ENCODE peak calls at places on chromosomes 11 and 22, in four cellular contexts. One of them, this sample, is unnamed.

GRCh38 chr22:42887523-42888507 is 30.7 kb upstream of the ARFGAP3 start:
- DNase-seq in iris pigment epithelial cell: no peak
- DNase-seq in A549: no peak
- DNase-seq in activated gamma-delta T cell treated with anti-CD3 and anti-CD28 coated beads, Interleukin-2, amount 50 U/mL, for 16 hours: no peak
- DNase-seq in this sample: no peak

GRCh38 chr22:25350551-25350971 is 131.1 kb downstream of the CRYBB2 start:
- DNase-seq in iris pigment epithelial cell: no peak
- DNase-seq in A549: no peak
- DNase-seq in activated gamma-delta T cell treated with anti-CD3 and anti-CD28 coated beads, Interleukin-2, amount 50 U/mL, for 16 hours: no peak
- DNase-seq in this sample: no peak

GRCh38 chr11:44380009-44380313 is 70.0 kb upstream of the ALX4 start:
- DNase-seq in activated gamma-delta T cell treated with anti-CD3 and anti-CD28 coated beads, Interleukin-2, amount 50 U/mL, for 16 hours: no peak
- DNase-seq in iris pigment epithelial cell: no peak
- DNase-seq in A549: no peak
- DNase-seq in this sample: no peak

GRCh38 chr22:25795437-25795836 is 53.4 kb downstream of the MYO18B start:
- DNase-seq in A549: no peak
- DNase-seq in iris pigment epithelial cell: no peak
- DNase-seq in activated gamma-delta T cell treated with anti-CD3 and anti-CD28 coated beads, Interleukin-2, amount 50 U/mL, for 16 hours: no peak
- DNase-seq in this sample: no peak

GRCh38 chr11:68610452-68611116 is 73.8 kb upstream of the GAL start:
- DNase-seq in activated gamma-delta T cell treated with anti-CD3 and anti-CD28 coated beads, Interleukin-2, amount 50 U/mL, for 16 hours: no peak
- DNase-seq in A549: peak; percentile 14
- DNase-seq in iris pigment epithelial cell: peak; percentile 17
- DNase-seq in this sample: no peak

GRCh38 chr11:75208444-75208843 is 32.1 kb upstream of the TPBGL start:
- DNase-seq in iris pigment epithelial cell: no peak
- DNase-seq in activated gamma-delta T cell treated with anti-CD3 and anti-CD28 coated beads, Interleukin-2, amount 50 U/mL, for 16 hours: no peak
- DNase-seq in A549: no peak
- DNase-seq in this sample: no peak

GRCh38 chr11:125745979-125746378 is at the start of gene PATE1:
- DNase-seq in A549: no peak
- DNase-seq in iris pigment epithelial cell: no peak
- DNase-seq in activated gamma-delta T cell treated with anti-CD3 and anti-CD28 coated beads, Interleukin-2, amount 50 U/mL, for 16 hours: no peak
- DNase-seq in this sample: no peak

GRCh38 chr11:34629711-34630110 is 8.8 kb downstream of the EHF start:
- DNase-seq in activated gamma-delta T cell treated with anti-CD3 and anti-CD28 coated beads, Interleukin-2, amount 50 U/mL, for 16 hours: no peak
- DNase-seq in A549: no peak
- DNase-seq in iris pigment epithelial cell: no peak
- DNase-seq in this sample: no peak

GRCh38 chr22:37302617-37303555 is 20.6 kb downstream of the CYTH4 start:
- DNase-seq in iris pigment epithelial cell: no peak
- DNase-seq in activated gamma-delta T cell treated with anti-CD3 and anti-CD28 coated beads, Interleukin-2, amount 50 U/mL, for 16 hours: no peak
- DNase-seq in A549: no peak
- DNase-seq in this sample: no peak

GRCh38 chr22:50260801-50261614 is 475 bp downstream of the MAPK12 start:
- DNase-seq in iris pigment epithelial cell: peak; percentile 86
- DNase-seq in A549: peak; percentile 72
- DNase-seq in activated gamma-delta T cell treated with anti-CD3 and anti-CD28 coated beads, Interleukin-2, amount 50 U/mL, for 16 hours: no peak
- DNase-seq in this sample: no peak

GRCh38 chr22:39910875-39911601 is 10.2 kb downstream of the GRAP2 start:
- DNase-seq in activated gamma-delta T cell treated with anti-CD3 and anti-CD28 coated beads, Interleukin-2, amount 50 U/mL, for 16 hours: no peak
- DNase-seq in A549: no peak
- DNase-seq in iris pigment epithelial cell: no peak
- DNase-seq in this sample: no peak

GRCh38 chr11:64123679-64124078 is 42.2 kb downstream of the MACROD1 start:
- DNase-seq in A549: no peak
- DNase-seq in activated gamma-delta T cell treated with anti-CD3 and anti-CD28 coated beads, Interleukin-2, amount 50 U/mL, for 16 hours: no peak
- DNase-seq in iris pigment epithelial cell: no peak
- DNase-seq in this sample: no peak

GRCh38 chr22:22818861-22819855 is 68.5 kb upstream of the IGLL5 start:
- DNase-seq in activated gamma-delta T cell treated with anti-CD3 and anti-CD28 coated beads, Interleukin-2, amount 50 U/mL, for 16 hours: no peak
- DNase-seq in A549: no peak
- DNase-seq in iris pigment epithelial cell: no peak
- DNase-seq in this sample: no peak

GRCh38 chr22:19385221-19385906 is 46.2 kb downstream of the HIRA start:
- DNase-seq in A549: no peak
- DNase-seq in iris pigment epithelial cell: no peak
- DNase-seq in activated gamma-delta T cell treated with anti-CD3 and anti-CD28 coated beads, Interleukin-2, amount 50 U/mL, for 16 hours: no peak
- DNase-seq in this sample: no peak

GRCh38 chr11:83724704-83725114 is 438.5 kb upstream of the CCDC90B start:
- DNase-seq in A549: peak; percentile 4
- DNase-seq in activated gamma-delta T cell treated with anti-CD3 and anti-CD28 coated beads, Interleukin-2, amount 50 U/mL, for 16 hours: no peak
- DNase-seq in iris pigment epithelial cell: no peak
- DNase-seq in this sample: no peak

GRCh38 chr11:1039481-1040427 is 3.2 kb upstream of the MUC6 start:
- DNase-seq in A549: no peak
- DNase-seq in activated gamma-delta T cell treated with anti-CD3 and anti-CD28 coated beads, Interleukin-2, amount 50 U/mL, for 16 hours: no peak
- DNase-seq in iris pigment epithelial cell: no peak
- DNase-seq in this sample: peak; percentile 94

GRCh38 chr11:17722000-17722643 is 2.8 kb downstream of the MYOD1 start:
- DNase-seq in iris pigment epithelial cell: peak; percentile 40
- DNase-seq in A549: peak; percentile 56
- DNase-seq in activated gamma-delta T cell treated with anti-CD3 and anti-CD28 coated beads, Interleukin-2, amount 50 U/mL, for 16 hours: no peak
- DNase-seq in this sample: no peak